ENCODE peak calls at places on chromosomes 5 and 9, in four cellular contexts. Q is HFFc6, Z is HEK293T, R is NCI-H2029. C is an unnamed sample.

GRCh38 chr9:133252301-133252776 is 22.7 kb downstream of the ABO start:
- DNase-seq in R (no peak), Z (no peak), Q (no peak), C (no peak)

GRCh38 chr9:135356796-135357195 is 122.8 kb upstream of the PPP1R26 start:
- DNase-seq in R (no peak), Z (no peak), Q (no peak), C (no peak)

GRCh38 chr5:69522035-69522434 is 29.4 kb downstream of the OCLN start:
- DNase-seq in Z (no peak), Q (no peak), R (no peak), C (no peak)

GRCh38 chr5:135600971-135601381 is 22.2 kb upstream of the CXCL14 start:
- DNase-seq in Q (no peak), Z (no peak), R (no peak), C (no peak)

GRCh38 chr9:89363921-89364663 is 45.8 kb downstream of the SECISBP2 start:
- DNase-seq in Q (no peak), Z (no peak), R (no peak), C (no peak)

GRCh38 chr9:100639851-100640250 is 62.0 kb downstream of the CAVIN4 start:
- DNase-seq in R (no peak), Q (no peak), Z (no peak), C (no peak)

GRCh38 chr5:159104759-159105317 is 5.1 kb upstream of the EBF1 start:
- DNase-seq in Q (no peak), Z (no peak), R (no peak), C (no peak)

GRCh38 chr5:174547814-174548213 is 176.6 kb upstream of the MSX2 start:
- DNase-seq in R (no peak), Q (no peak), Z (no peak), C (no peak)

GRCh38 chr9:92609142-92609500 is 60.8 kb downstream of the IPPK start:
- DNase-seq in Z (no peak), R (peak; percentile 86), Q (peak; percentile 20), C (no peak)

GRCh38 chr5:13316191-13316590 is 628.3 kb downstream of the DNAH5 start:
- DNase-seq in Z (no peak), R (no peak), Q (no peak), C (peak; percentile 46)

GRCh38 chr9:79254900-79255651 is 316.7 kb upstream of the TLE4 start:
- DNase-seq in R (no peak), Q (no peak), Z (peak; percentile 77), C (peak; percentile 3)

GRCh38 chr5:107129051-107129450 is 541.7 kb downstream of the EFNA5 start:
- DNase-seq in Z (no peak), Q (no peak), R (no peak), C (peak; percentile 24)

GRCh38 chr5:78638423-78638822 is 10.1 kb downstream of the LHFPL2 start:
- DNase-seq in Z (no peak), R (peak; percentile 96), Q (peak; percentile 98), C (peak; percentile 98)

GRCh38 chr9:14722391-14723035 is at the start of gene CER1:
- DNase-seq in Z (no peak), Q (no peak), R (no peak), C (no peak)

GRCh38 chr9:115220339-115221009 is 102.5 kb upstream of the TNC start:
- DNase-seq in R (no peak), Q (no peak), Z (no peak), C (no peak)

GRCh38 chr5:122067330-122067885 is 10.7 kb downstream of the LOX start:
- DNase-seq in Q (no peak), Z (no peak), R (no peak), C (no peak)

GRCh38 chr5:131262953-131263541 is 806 bp upstream of the CDC42SE2 start:
- DNase-seq in Q (peak; percentile 13), R (no peak), Z (no peak), C (no peak)

GRCh38 chr9:15136646-15137045 is 170.4 kb downstream of the TTC39B start:
- DNase-seq in R (no peak), Z (no peak), Q (no peak), C (no peak)

GRCh38 chr9:16371306-16371705 is 499.2 kb downstream of the BNC2 start:
- DNase-seq in R (no peak), Q (no peak), Z (no peak), C (peak; percentile 39)

GRCh38 chr9:122875523-122875922 is 29.6 kb downstream of the RC3H2 start:
- DNase-seq in Z (no peak), Q (no peak), R (no peak), C (no peak)

GRCh38 chr5:134345996-134346395 is 21.0 kb downstream of the CDKL3 start:
- DNase-seq in Z (no peak), Q (no peak), R (no peak), C (no peak)

GRCh38 chr5:93349613-93350012 is 231.4 kb downstream of the NR2F1-AS1 start:
- DNase-seq in Z (no peak), R (no peak), Q (peak; percentile 73), C (peak; percentile 35)

GRCh38 chr5:152560508-152561137 is 155.5 kb upstream of the NMUR2 start:
- DNase-seq in Z (peak; percentile 37), Q (peak; percentile 36), R (peak; percentile 48), C (peak; percentile 39)

GRCh38 chr5:124285071-124285470 is 461.4 kb downstream of the ZNF608 start:
- DNase-seq in Q (no peak), Z (no peak), R (peak; percentile 54), C (no peak)

GRCh38 chr9:76988941-76989340 is 30.5 kb upstream of the FOXB2 start:
- DNase-seq in Q (no peak), R (no peak), Z (no peak), C (no peak)

GRCh38 chr9:5893134-5893505 is 2.4 kb downstream of the MLANA start:
- DNase-seq in Q (no peak), Z (no peak), R (no peak), C (no peak)

GRCh38 chr5:124923131-124923530 is 176.7 kb upstream of the ZNF608 start:
- DNase-seq in Z (no peak), Q (no peak), R (peak; percentile 57), C (no peak)

GRCh38 chr9:130307667-130307943 is 42.0 kb downstream of the HMCN2 start:
- DNase-seq in R (no peak), Q (no peak), Z (no peak), C (no peak)

GRCh38 chr9:33263131-33263935 is 1.2 kb downstream of the BAG1 start:
- DNase-seq in Z (no peak), Q (peak; percentile 17), R (no peak), C (peak; percentile 25)

GRCh38 chr9:16143947-16144890 is 591.4 kb downstream of the CCDC171 start:
- DNase-seq in Q (no peak), Z (no peak), R (no peak), C (no peak)